ENCODE peak calls at places on chromosomes 4 and X, in six cellular contexts. One of them, this sample, is unnamed.

GRCh38 chr4:40763228-40763716 is 13.5 kb downstream of the NSUN7 start:
- DNase-seq in mucosa of gallbladder: no peak
- DNase-seq in activated gamma-delta T cell treated with Interleukin-2 at 50 U/mL for 16 hours: no peak
- DNase-seq in colonic mucosa: no peak
- DNase-seq in SK-N-DZ: no peak
- DNase-seq in hypothalamus: no peak
- DNase-seq in this sample: no peak

GRCh38 chr4:15438939-15439524 is 11.2 kb downstream of the C1QTNF7 start:
- DNase-seq in SK-N-DZ: no peak
- DNase-seq in hypothalamus: no peak
- DNase-seq in colonic mucosa: no peak
- DNase-seq in mucosa of gallbladder: no peak
- DNase-seq in activated gamma-delta T cell treated with Interleukin-2 at 50 U/mL for 16 hours: no peak
- DNase-seq in this sample: no peak

GRCh38 chr4:124066579-124066978 is 646.0 kb downstream of the ANKRD50 start:
- DNase-seq in SK-N-DZ: no peak
- DNase-seq in mucosa of gallbladder: no peak
- DNase-seq in colonic mucosa: no peak
- DNase-seq in activated gamma-delta T cell treated with Interleukin-2 at 50 U/mL for 16 hours: no peak
- DNase-seq in hypothalamus: no peak
- DNase-seq in this sample: no peak

GRCh38 chrX:95029571-95029970 is 1355.6 kb downstream of the FAM133A start:
- DNase-seq in hypothalamus: no peak
- DNase-seq in colonic mucosa: no peak
- DNase-seq in activated gamma-delta T cell treated with Interleukin-2 at 50 U/mL for 16 hours: no peak
- DNase-seq in SK-N-DZ: no peak
- DNase-seq in mucosa of gallbladder: no peak
- DNase-seq in this sample: no peak

GRCh38 chr4:120062663-120063195 is 3.9 kb downstream of the MAD2L1 start:
- DNase-seq in hypothalamus: no peak
- DNase-seq in activated gamma-delta T cell treated with Interleukin-2 at 50 U/mL for 16 hours: no peak
- DNase-seq in mucosa of gallbladder: no peak
- DNase-seq in colonic mucosa: no peak
- DNase-seq in SK-N-DZ: no peak
- DNase-seq in this sample: no peak

GRCh38 chr4:1325681-1326635 is 21.1 kb upstream of the UVSSA start:
- DNase-seq in activated gamma-delta T cell treated with Interleukin-2 at 50 U/mL for 16 hours: no peak
- DNase-seq in hypothalamus: no peak
- DNase-seq in SK-N-DZ: no peak
- DNase-seq in colonic mucosa: no peak
- DNase-seq in mucosa of gallbladder: no peak
- DNase-seq in this sample: no peak

GRCh38 chr4:17218801-17219200 is 293.1 kb downstream of the QDPR start:
- DNase-seq in mucosa of gallbladder: no peak
- DNase-seq in SK-N-DZ: peak
- DNase-seq in hypothalamus: no peak
- DNase-seq in activated gamma-delta T cell treated with Interleukin-2 at 50 U/mL for 16 hours: no peak
- DNase-seq in colonic mucosa: no peak
- DNase-seq in this sample: no peak

GRCh38 chr4:100913685-100914084 is 395.9 kb upstream of the EMCN start:
- DNase-seq in mucosa of gallbladder: no peak
- DNase-seq in colonic mucosa: no peak
- DNase-seq in hypothalamus: no peak
- DNase-seq in SK-N-DZ: no peak
- DNase-seq in activated gamma-delta T cell treated with Interleukin-2 at 50 U/mL for 16 hours: no peak
- DNase-seq in this sample: no peak

GRCh38 chr4:185016946-185017797 is 1.1 kb upstream of the HELT start:
- DNase-seq in SK-N-DZ: no peak
- DNase-seq in mucosa of gallbladder: no peak
- DNase-seq in hypothalamus: no peak
- DNase-seq in colonic mucosa: no peak
- DNase-seq in activated gamma-delta T cell treated with Interleukin-2 at 50 U/mL for 16 hours: no peak
- DNase-seq in this sample: no peak

GRCh38 chrX:111823068-111823467 is 52.9 kb upstream of the TRPC5OS start:
- DNase-seq in mucosa of gallbladder: no peak
- DNase-seq in colonic mucosa: no peak
- DNase-seq in hypothalamus: no peak
- DNase-seq in SK-N-DZ: peak
- DNase-seq in activated gamma-delta T cell treated with Interleukin-2 at 50 U/mL for 16 hours: no peak
- DNase-seq in this sample: no peak

GRCh38 chr4:35105486-35105885 is 1138.8 kb downstream of the ARAP2 start:
- DNase-seq in hypothalamus: no peak
- DNase-seq in activated gamma-delta T cell treated with Interleukin-2 at 50 U/mL for 16 hours: no peak
- DNase-seq in colonic mucosa: no peak
- DNase-seq in SK-N-DZ: no peak
- DNase-seq in mucosa of gallbladder: no peak
- DNase-seq in this sample: no peak